ENCODE peak calls at places on chromosomes 4 and X, in six cellular contexts. N, L, J, P, B and K are unnamed samples.

GRCh38 chrX:93454509-93454908 is 218.9 kb downstream of the NAP1L3 start:
- DNase-seq in N (no peak), L (no peak), J (no peak), P (no peak), B (no peak), K (no peak)

GRCh38 chr4:175934492-175934891 is 122.4 kb upstream of the GPM6A start:
- DNase-seq in J (no peak), N (no peak), B (no peak), P (no peak), L (no peak), K (no peak)

GRCh38 chrX:134932528-134933217 is 58.1 kb upstream of the SMIM10 start:
- DNase-seq in P (no peak), N (no peak), J (no peak), L (peak), B (no peak), K (no peak)

GRCh38 chrX:69080912-69081465 is 84.3 kb downstream of the PJA1 start:
- DNase-seq in B (no peak), P (no peak), N (no peak), J (no peak), L (no peak), K (no peak)

GRCh38 chr4:123558865-123559264 is 162.3 kb downstream of the SPRY1 start:
- DNase-seq in N (no peak), L (no peak), B (no peak), P (no peak), J (no peak), K (no peak)

GRCh38 chrX:45557390-45557789 is 356.7 kb upstream of the DIPK2B start:
- DNase-seq in B (no peak), L (peak), P (no peak), J (no peak), N (no peak), K (no peak)

GRCh38 chr4:88447339-88447738 is 9.6 kb upstream of the HERC5 start:
- DNase-seq in P (no peak), J (no peak), L (no peak), B (no peak), N (no peak), K (no peak)

GRCh38 chrX:147228153-147228552 is 413.6 kb upstream of the CXorf51A start:
- DNase-seq in J (no peak), B (no peak), L (no peak), N (no peak), P (no peak), K (no peak)

GRCh38 chrX:130028196-130028595 is 45.8 kb downstream of the BCORL1 start:
- DNase-seq in J (peak), B (peak), N (peak), P (no peak), L (peak), K (no peak)

GRCh38 chr4:84470204-84470785 is 28.8 kb downstream of the NKX6-1 start:
- DNase-seq in P (peak), L (no peak), J (peak), N (no peak), B (no peak), K (no peak)

GRCh38 chr4:39664828-39665731 is 26.4 kb upstream of the SMIM14 start:
- DNase-seq in P (peak), B (no peak), N (no peak), L (peak), J (no peak), K (no peak)

GRCh38 chrX:51862920-51863319 is 30.5 kb upstream of the MAGED1 start:
- DNase-seq in B (no peak), P (no peak), N (no peak), J (no peak), L (no peak), K (no peak)

GRCh38 chr4:139756391-139757180 is 91.0 kb downstream of the MGST2 start:
- DNase-seq in N (no peak), L (no peak), B (no peak), P (no peak), J (no peak), K (no peak)

GRCh38 chrX:152635941-152636340 is 1.8 kb upstream of the GABRQ start:
- DNase-seq in L (peak), B (no peak), P (no peak), J (peak), N (no peak), K (no peak)

GRCh38 chr4:26372525-26373172 is 51.8 kb downstream of the RBPJ start:
- DNase-seq in B (peak), P (peak), L (peak), J (peak), N (no peak), K (no peak)

GRCh38 chr4:99710020-99710419 is 52.4 kb upstream of the C4orf54 start:
- DNase-seq in N (no peak), B (no peak), L (peak), J (no peak), P (no peak), K (no peak)

GRCh38 chr4:54232151-54232688 is 3.1 kb downstream of the PDGFRA start:
- DNase-seq in J (peak), P (no peak), N (peak), B (no peak), L (peak), K (no peak)

GRCh38 chr4:169236901-169237626 is 33.7 kb downstream of the SH3RF1 start:
- DNase-seq in P (no peak), J (no peak), N (no peak), L (no peak), B (no peak), K (no peak)

GRCh38 chr4:54063224-54063623 is 1.2 kb downstream of the CHIC2 start:
- DNase-seq in J (no peak), B (no peak), N (no peak), P (peak), L (peak), K (no peak)

GRCh38 chr4:52837716-52838558 is 24.2 kb upstream of the RASL11B start:
- DNase-seq in N (no peak), J (no peak), L (peak), B (no peak), P (peak), K (no peak)

GRCh38 chrX:133323450-133323849 is 91.8 kb downstream of the GPC4 start:
- DNase-seq in B (no peak), P (peak), J (no peak), N (no peak), L (no peak), K (no peak)

GRCh38 chrX:9644335-9644734 is 121.3 kb downstream of the GPR143 start:
- DNase-seq in N (peak), B (peak), J (no peak), P (no peak), L (no peak), K (no peak)

GRCh38 chrX:43853225-43853828 is 28.9 kb downstream of the MAOB start:
- DNase-seq in J (no peak), L (no peak), B (no peak), P (peak), N (no peak), K (no peak)

GRCh38 chr4:108168213-108168671 is 490 bp downstream of the LEF1 start:
- DNase-seq in B (peak), J (no peak), P (no peak), L (peak), N (no peak), K (no peak)

GRCh38 chr4:80199947-80200346 is 2.6 kb downstream of the PRDM8 start:
- DNase-seq in L (no peak), J (no peak), B (no peak), N (no peak), P (no peak), K (no peak)

GRCh38 chrX:57772637-57773036 is 92.6 kb upstream of the NLRP2B start:
- DNase-seq in P (no peak), J (peak), B (no peak), N (no peak), L (peak), K (no peak)

GRCh38 chrX:3256868-3257267 is 89.6 kb downstream of the MXRA5 start:
- DNase-seq in N (no peak), L (no peak), J (no peak), P (no peak), B (no peak), K (no peak)

GRCh38 chrX:43881410-43882293 is 598 bp downstream of the MAOB start:
- DNase-seq in J (no peak), B (no peak), N (no peak), P (no peak), L (peak), K (no peak)

GRCh38 chr4:100042711-100043110 is 92.6 kb upstream of the H2AZ1 start:
- DNase-seq in N (no peak), L (no peak), B (no peak), P (no peak), J (no peak), K (no peak)